ENCODE peak calls at places on chromosomes 4 and X, in nine cellular contexts. N is tibial nerve, G is upper lobe of left lung, A is A549, F is transverse colon, Q is H1, Z is GM12878, C is stomach, R is esophagus muscularis mucosa. D is an unnamed sample.

GRCh38 chrX:142036111-142036510 is 132.4 kb downstream of the MAGEC1 start:
- DNase-seq in N (no peak), G (no peak), A (no peak), F (no peak), Q (no peak), Z (no peak), C (no peak), R (no peak), D (no peak)

GRCh38 chr4:134365852-134366251 is 164.3 kb upstream of the PABPC4L start:
- DNase-seq in N (no peak), G (no peak), A (no peak), F (no peak), Q (no peak), Z (no peak), C (no peak), R (no peak), D (no peak)

GRCh38 chr4:156330436-156331031 is 376.9 kb upstream of the CTSO start:
- DNase-seq in N (no peak), G (no peak), A (no peak), F (peak; percentile 9), Q (no peak), Z (no peak), C (no peak), R (no peak), D (no peak)

GRCh38 chr4:187256897-187257296 is 533.2 kb upstream of the FAT1 start:
- DNase-seq in N (no peak), G (no peak), A (no peak), F (no peak), Q (no peak), Z (no peak), C (no peak), R (no peak), D (no peak)

GRCh38 chr4:174864031-174864430 is 35.0 kb upstream of the GLRA3 start:
- DNase-seq in N (no peak), G (no peak), A (no peak), F (no peak), Q (no peak), Z (no peak), C (no peak), R (no peak), D (no peak)

GRCh38 chrX:121161501-121161933 is 114.1 kb downstream of the GLUD2 start:
- DNase-seq in N (no peak), G (no peak), A (no peak), F (no peak), Q (no peak), Z (peak; percentile 9), C (no peak), R (no peak), D (no peak)

GRCh38 chr4:16120720-16121119 is 36.9 kb upstream of the PROM1 start:
- DNase-seq in N (no peak), G (peak; percentile 36), A (no peak), F (no peak), Q (no peak), Z (no peak), C (no peak), R (no peak), D (no peak)

GRCh38 chr4:123298798-123299197 is 97.8 kb upstream of the SPRY1 start:
- DNase-seq in N (no peak), G (no peak), A (no peak), F (no peak), Q (no peak), Z (no peak), C (no peak), R (no peak), D (no peak)

GRCh38 chr4:16055937-16056336 is 27.9 kb downstream of the PROM1 start:
- DNase-seq in N (peak; percentile 8), G (no peak), A (no peak), F (no peak), Q (no peak), Z (no peak), C (no peak), R (no peak), D (no peak)

GRCh38 chr4:91116861-91117260 is 989.7 kb downstream of the CCSER1 start:
- DNase-seq in N (no peak), G (no peak), A (no peak), F (no peak), Q (no peak), Z (no peak), C (no peak), R (no peak), D (no peak)

GRCh38 chrX:31397119-31397518 is 325.3 kb upstream of the FTHL17 start:
- DNase-seq in N (no peak), G (no peak), A (no peak), F (no peak), Q (no peak), Z (no peak), C (no peak), R (no peak), D (no peak)

GRCh38 chr4:7854697-7855370 is 84.8 kb downstream of the AFAP1 start:
- DNase-seq in N (no peak), G (no peak), A (no peak), F (no peak), Q (no peak), Z (peak; percentile 23), C (no peak), R (no peak), D (no peak)

GRCh38 chrX:19670854-19671620 is 155.7 kb upstream of the MAP3K15 start:
- DNase-seq in N (peak; percentile 29), G (no peak), A (peak; percentile 55), F (peak; percentile 69), Q (no peak), Z (no peak), C (no peak), R (no peak), D (peak; percentile 20)

GRCh38 chr4:20403317-20403716 is 151.6 kb downstream of the SLIT2 start:
- DNase-seq in N (no peak), G (no peak), A (no peak), F (no peak), Q (no peak), Z (no peak), C (no peak), R (no peak), D (no peak)

GRCh38 chrX:8364369-8365141 is 100.1 kb upstream of the VCX3B start:
- DNase-seq in N (no peak), G (no peak), A (no peak), F (no peak), Q (peak; percentile 9), Z (no peak), C (peak; percentile 37), R (no peak), D (no peak)

GRCh38 chr4:159950707-159951106 is 847.8 kb downstream of the RAPGEF2 start:
- DNase-seq in N (no peak), G (no peak), A (no peak), F (no peak), Q (peak; percentile 9), Z (no peak), C (no peak), R (no peak), D (no peak)

GRCh38 chrX:13911581-13911980 is 94.7 kb upstream of the GPM6B start:
- DNase-seq in N (no peak), G (no peak), A (no peak), F (no peak), Q (no peak), Z (no peak), C (no peak), R (no peak), D (no peak)

GRCh38 chrX:154046262-154046771 is 26.6 kb upstream of the IRAK1 start:
- DNase-seq in N (peak; percentile 22), G (no peak), A (peak; percentile 21), F (no peak), Q (no peak), Z (no peak), C (no peak), R (peak; percentile 91), D (peak; percentile 58)

GRCh38 chrX:138711399-138712347 is at the start of gene FGF13:
- DNase-seq in N (no peak), G (peak; percentile 49), A (no peak), F (peak; percentile 7), Q (peak; percentile 21), Z (no peak), C (peak; percentile 29), R (no peak), D (peak; percentile 28)
- TF ChIP-seq CTCF in N (peak; percentile 25), G (no peak), A (no peak), F (no peak), Q (peak; percentile 62), Z (no peak), C (peak; percentile 7), R (peak; percentile 39), D (no peak)

GRCh38 chr4:59571805-59572430 is 1628.2 kb upstream of the ADGRL3 start:
- DNase-seq in N (no peak), G (no peak), A (no peak), F (no peak), Q (no peak), Z (no peak), C (no peak), R (no peak), D (no peak)

DNA sequence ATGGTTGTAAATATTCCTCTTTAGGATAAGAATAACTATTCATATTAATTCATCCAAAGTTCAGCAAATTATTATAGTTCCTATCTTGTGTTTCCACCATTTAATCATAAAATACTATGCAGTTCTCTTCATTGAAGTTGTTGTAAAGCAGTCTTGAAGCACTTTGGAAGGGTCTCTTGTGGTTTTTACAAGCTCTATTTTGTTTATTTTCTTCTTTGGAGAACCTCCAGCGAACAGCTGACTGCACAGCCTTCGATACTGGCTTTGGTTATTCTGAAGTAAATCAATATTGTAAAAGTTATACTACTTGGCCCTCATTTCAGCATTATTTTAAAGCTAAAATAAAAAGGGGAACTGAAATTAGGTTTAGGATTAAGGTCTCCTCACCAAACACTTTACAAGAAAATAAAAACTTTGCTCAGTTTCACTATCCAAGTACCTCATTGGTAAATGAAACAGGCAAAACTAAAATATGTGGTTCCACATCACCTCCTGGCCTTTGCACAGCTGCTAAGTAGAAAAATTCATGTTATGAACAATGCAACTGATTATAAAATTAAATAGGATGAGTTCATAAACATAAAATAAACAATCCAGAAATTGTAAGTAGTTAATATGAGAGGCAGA is 1629.2 kb upstream of the ADGRL3 start:
- DNase-seq in N (no peak), G (no peak), A (no peak), F (no peak), Q (no peak), Z (peak; percentile 40), C (no peak), R (no peak), D (no peak)
- TF ChIP-seq EP300 in N (no peak), G (no peak), A (no peak), F (no peak), Q (no peak), Z (peak; percentile 43), C (no peak), R (no peak), D (no peak)

GRCh38 chr4:825969-826330 is at the start of gene CPLX1:
- DNase-seq in N (no peak), G (peak; percentile 86), A (no peak), F (peak; percentile 35), Q (no peak), Z (no peak), C (peak; percentile 39), R (no peak), D (no peak)
- H3K4me3 ChIP-seq in N (peak within 1 kb of the TSS; percentile 49), G (peak within 1 kb of the TSS; percentile 43), A (peak within 1 kb of the TSS; percentile 43), F (peak within 1 kb of the TSS; percentile 39), Q (peak within 1 kb of the TSS; percentile 26), Z (no peak within 1 kb of the TSS), C (peak within 1 kb of the TSS; percentile 57), R (peak within 1 kb of the TSS; percentile 48), D (peak within 1 kb of the TSS; percentile 10)

DNA sequence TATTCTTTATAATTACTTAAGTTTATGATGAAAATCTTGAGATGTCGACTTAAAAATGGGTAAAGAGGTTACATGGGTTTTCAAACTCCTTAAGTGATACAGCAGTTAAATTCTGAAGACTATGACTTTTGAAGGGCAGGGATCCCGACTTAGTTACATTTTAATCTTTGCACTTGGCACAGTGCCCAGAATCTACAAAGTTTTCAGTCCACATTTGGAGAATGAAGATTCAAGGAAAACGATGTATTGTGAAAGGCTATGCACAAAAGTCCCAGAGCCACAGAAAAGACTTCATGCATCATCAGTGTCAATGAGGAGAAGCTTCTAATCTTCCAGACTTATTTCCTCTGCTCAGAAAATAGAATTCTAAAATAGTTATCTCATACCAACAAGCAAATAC is 36.3 kb upstream of the GRPR start:
- DNase-seq in N (no peak), G (no peak), A (no peak), F (no peak), Q (no peak), Z (no peak), C (no peak), R (no peak), D (no peak)
- TF ChIP-seq CTCF in N (no peak), G (no peak), A (no peak), F (no peak), Q (no peak), Z (no peak), C (no peak), R (no peak), D (no peak)

D was measured in ovary.